ENCODE peak calls at places on chromosomes 12 and 14, in five cellular contexts. U is H1, T is A549, S is endothelial cell of umbilical vein, O is HepG2. N is an unnamed sample.

GRCh38 chr12:62698701-62699101 is 232.1 kb downstream of the MON2 start:
- DNase-seq in S (peak), O (no peak), T (no peak), U (no peak), N (no peak)

GRCh38 chr12:120538281-120539156 is 4.4 kb downstream of the RNF10 start:
- DNase-seq in U (no peak), T (peak), S (peak), O (peak), N (no peak)

GRCh38 chr14:49962616-49963015 is 69.7 kb downstream of the ARF6 start:
- DNase-seq in T (no peak), O (no peak), S (no peak), U (no peak), N (no peak)

GRCh38 chr12:69266045-69266635 is 26.8 kb downstream of the CPSF6 start:
- DNase-seq in O (no peak), T (no peak), U (no peak), S (peak), N (no peak)

GRCh38 chr12:56461235-56462159 is 6.9 kb upstream of the SPRYD4 start:
- DNase-seq in O (peak), U (no peak), S (no peak), T (no peak), N (no peak)

GRCh38 chr14:49497725-49498348 is 88.3 kb downstream of the RPS29 start:
- DNase-seq in O (peak), T (peak), U (no peak), S (peak), N (no peak)

GRCh38 chr12:58883576-58884334 is 36.5 kb downstream of the LRIG3 start:
- DNase-seq in O (no peak), S (no peak), U (no peak), T (no peak), N (no peak)

GRCh38 chr14:99537399-99537798 is 56.2 kb downstream of the CCNK start:
- DNase-seq in O (no peak), S (peak), U (no peak), T (peak), N (peak)

GRCh38 chr14:62213516-62213915 is 451.3 kb downstream of the SNAPC1 start:
- DNase-seq in S (peak), U (no peak), T (no peak), O (no peak), N (no peak)

GRCh38 chr14:32825058-32825457 is 113.6 kb upstream of the NPAS3 start:
- DNase-seq in U (no peak), O (no peak), T (no peak), S (no peak), N (no peak)

GRCh38 chr12:52006726-52007157 is at the start of gene TAMALIN:
- DNase-seq in U (no peak), O (no peak), T (no peak), S (peak), N (peak)

GRCh38 chr12:102406033-102406584 is 74.3 kb downstream of the IGF1 start:
- DNase-seq in U (no peak), O (no peak), T (no peak), S (peak), N (no peak)

GRCh38 chr12:25194211-25194610 is 749 bp downstream of the DNAI7 start:
- DNase-seq in U (no peak), T (no peak), S (peak), O (no peak), N (no peak)

GRCh38 chr14:23307687-23308644 is 1.3 kb downstream of the BCL2L2 start:
- DNase-seq in U (no peak), S (no peak), T (peak), O (no peak), N (no peak)

GRCh38 chr14:45249847-45250575 is 3.0 kb downstream of the MIS18BP1 start:
- DNase-seq in U (no peak), S (peak), O (peak), T (no peak), N (no peak)

GRCh38 chr12:71517145-71517846 is 77.7 kb downstream of the LGR5 start:
- DNase-seq in O (no peak), S (no peak), T (no peak), U (no peak), N (no peak)

GRCh38 chr12:71521125-71521524 is 81.5 kb downstream of the LGR5 start:
- DNase-seq in U (no peak), T (no peak), S (no peak), O (no peak), N (peak)
- TF ChIP-seq JUN in U (no peak), T (no peak), S (no peak), O (no peak), N (no peak)

DNA sequence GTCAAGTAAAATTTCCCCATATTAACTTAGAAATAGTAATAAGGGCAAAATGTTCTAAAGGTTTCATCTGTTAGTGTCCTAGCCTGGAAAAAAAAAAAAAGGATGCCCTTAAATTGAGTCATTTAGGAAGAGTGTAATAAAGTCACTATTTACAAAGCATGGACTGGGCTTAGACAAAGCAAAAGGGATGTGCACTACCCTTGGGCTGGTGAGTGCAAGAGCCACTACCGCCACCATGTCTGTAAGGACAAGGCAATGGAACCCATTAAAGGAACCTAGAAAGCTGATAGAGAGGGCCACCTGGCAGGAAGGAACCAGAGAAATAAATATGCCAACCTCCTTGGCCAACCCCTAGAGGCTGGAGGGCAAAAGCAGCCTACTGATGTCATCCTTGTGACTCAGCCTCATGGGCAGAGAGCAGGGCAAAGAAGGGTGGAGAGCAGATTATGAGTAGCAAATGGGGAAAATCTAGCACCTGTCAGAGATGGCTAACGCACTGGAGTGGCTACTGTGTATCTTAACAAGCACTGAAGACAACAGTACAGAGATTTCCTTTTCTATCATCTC is 59.5 kb upstream of the FUT8 start:
- DNase-seq in S (peak), O (no peak), U (no peak), T (peak), N (no peak)
- TF ChIP-seq JUN in S (no peak), O (no peak), U (no peak), T (no peak), N (no peak)

DNA sequence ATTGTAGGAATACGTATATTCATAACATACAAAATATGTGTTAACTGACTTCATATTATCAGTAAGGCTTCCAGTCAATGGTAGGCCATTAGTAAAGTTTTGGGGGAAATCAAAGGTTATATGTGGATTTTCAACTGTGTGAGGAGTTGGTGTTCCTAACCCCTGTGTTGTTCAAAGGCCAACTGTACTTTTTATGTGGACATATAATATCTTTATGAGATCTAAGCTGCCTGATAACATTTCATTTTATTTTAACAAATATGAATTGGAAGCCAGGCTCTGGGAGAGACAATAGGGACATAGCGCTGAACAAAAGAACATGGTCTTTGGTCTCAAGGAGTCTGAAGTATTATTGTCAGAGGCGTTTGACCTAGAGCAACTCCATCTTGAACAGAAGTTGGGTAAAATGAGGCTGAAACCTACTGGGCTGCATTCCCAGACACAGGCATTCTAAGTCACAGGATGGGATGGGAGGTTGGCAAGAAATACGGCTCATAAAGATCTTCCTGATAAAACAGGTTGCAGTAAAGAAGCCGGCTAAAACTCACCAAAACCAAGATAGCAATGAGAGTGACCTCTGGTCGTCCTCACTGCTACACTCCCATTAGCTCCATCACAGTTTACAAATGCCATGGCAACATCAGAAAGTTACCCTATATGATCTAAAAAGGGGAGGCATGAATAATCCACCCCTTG is 147.2 kb downstream of the KSR2 start:
- DNase-seq in S (no peak), U (no peak), O (no peak), T (no peak), N (no peak)
- TF ChIP-seq JUN in S (no peak), U (no peak), O (no peak), T (no peak), N (no peak)

DNA sequence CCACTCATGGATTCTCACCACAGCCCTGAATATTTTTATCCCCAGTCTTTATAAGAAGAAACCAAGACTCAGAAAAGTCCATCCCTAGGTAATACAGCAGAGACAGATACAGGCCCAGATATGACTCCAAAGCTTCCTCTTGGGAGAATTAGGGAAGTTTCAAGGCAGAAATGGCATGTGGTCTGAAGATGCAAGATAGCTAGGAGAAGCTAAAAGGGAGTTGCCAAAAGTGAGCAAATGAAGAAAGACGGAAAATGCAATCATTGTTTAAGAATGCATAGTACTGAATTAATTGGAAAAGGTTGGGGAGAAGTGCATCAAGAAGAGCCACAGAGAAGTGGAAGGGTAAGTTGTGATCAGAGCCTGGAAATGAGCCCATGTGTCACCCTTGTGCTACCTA is 189.3 kb upstream of the CDKN3 start:
- DNase-seq in T (no peak), O (no peak), U (no peak), S (no peak), N (no peak)
- TF ChIP-seq JUN in T (no peak), O (no peak), U (no peak), S (no peak), N (no peak)

GRCh38 chr12:96812153-96812552 is 94.9 kb upstream of the NEDD1 start:
- DNase-seq in U (no peak), O (no peak), T (no peak), S (peak), N (no peak)
- TF ChIP-seq JUN in U (no peak), O (no peak), T (no peak), S (peak), N (no peak)

N was measured in WTC11.